ENCODE peak calls at places on chromosome X, in ten cellular contexts. N is PC-3, M is fibroblast of lung, Y is stomach, L is lower leg skin, V is H9, G is astrocyte of the spinal cord, F is K562, Q is suprapubic skin, H is IMR-90. I is an unnamed sample.

GRCh38 chrX:16512401-16512776 is 137.6 kb upstream of the S100G start:
- DNase-seq in N (no peak), M (no peak), Y (no peak), L (no peak), V (no peak), G (no peak), F (no peak), Q (no peak), H (no peak), I (no peak)

GRCh38 chrX:108299101-108299591 is 139.1 kb downstream of the COL4A6 start:
- DNase-seq in N (no peak), M (peak; percentile 55), Y (no peak), L (no peak), V (no peak), G (peak; percentile 43), F (no peak), Q (no peak), H (peak; percentile 46), I (no peak)

GRCh38 chrX:1386338-1387127 is 5.4 kb downstream of the SLC25A6 start:
- DNase-seq in N (no peak), M (no peak), Y (peak; percentile 19), L (peak; percentile 13), V (no peak), G (no peak), F (no peak), Q (no peak), H (no peak), I (no peak)

GRCh38 chrX:105975382-105975781 is 63.1 kb downstream of the SERPINA7 start:
- DNase-seq in N (peak; percentile 50), M (peak; percentile 21), Y (no peak), L (no peak), V (no peak), G (peak; percentile 14), F (no peak), Q (no peak), H (peak; percentile 1), I (no peak)

GRCh38 chrX:135327299-135327698 is 18.0 kb downstream of the ETDC start:
- DNase-seq in N (peak; percentile 73), M (peak; percentile 93), Y (no peak), L (no peak), V (no peak), G (peak; percentile 86), F (no peak), Q (no peak), H (peak; percentile 94), I (no peak)

GRCh38 chrX:38654302-38654701 is 93.0 kb downstream of the TSPAN7 start:
- DNase-seq in N (peak; percentile 58), M (peak; percentile 40), Y (no peak), L (no peak), V (no peak), G (peak; percentile 13), F (peak; percentile 27), Q (no peak), H (peak; percentile 14), I (no peak)

GRCh38 chrX:21408324-21408723 is 34.1 kb downstream of the CNKSR2 start:
- DNase-seq in N (no peak), M (peak; percentile 3), Y (no peak), L (no peak), V (no peak), G (peak; percentile 20), F (no peak), Q (no peak), H (no peak), I (no peak)

GRCh38 chrX:41027388-41027787 is 57.9 kb upstream of the USP9X start:
- DNase-seq in N (peak; percentile 54), M (peak; percentile 79), Y (no peak), L (peak; percentile 16), V (no peak), G (peak; percentile 55), F (no peak), Q (no peak), H (peak; percentile 76), I (no peak)

GRCh38 chrX:42678133-42678532 is 99.8 kb downstream of the PPP1R2C start:
- DNase-seq in N (peak; percentile 43), M (no peak), Y (peak; percentile 46), L (no peak), V (no peak), G (no peak), F (no peak), Q (no peak), H (no peak), I (no peak)

GRCh38 chrX:133670394-133670793 is 255.1 kb upstream of the GPC4 start:
- DNase-seq in N (peak; percentile 72), M (peak; percentile 63), Y (no peak), L (peak; percentile 14), V (no peak), G (peak; percentile 50), F (peak; percentile 37), Q (no peak), H (peak; percentile 31), I (no peak)

GRCh38 chrX:28586291-28586690 is 955 bp upstream of the IL1RAPL1 start:
- DNase-seq in N (peak; percentile 20), M (peak; percentile 61), Y (no peak), L (no peak), V (peak; percentile 70), G (peak; percentile 42), F (no peak), Q (no peak), H (peak; percentile 45), I (no peak)

GRCh38 chrX:134470013-134470412 is 10.0 kb downstream of the HPRT1 start:
- DNase-seq in N (no peak), M (no peak), Y (no peak), L (no peak), V (no peak), G (no peak), F (no peak), Q (no peak), H (no peak), I (no peak)

GRCh38 chrX:65667503-65668355 is at the start of gene MSN:
- DNase-seq in N (peak; percentile 66), M (peak; percentile 54), Y (peak; percentile 71), L (peak; percentile 62), V (peak; percentile 57), G (peak; percentile 48), F (peak; percentile 84), Q (peak; percentile 81), H (peak; percentile 35), I (no peak)
- TF ChIP-seq CTCF in N (peak; percentile 13), M (no peak), Y (no peak), L (no peak), V (peak; percentile 40), G (peak; percentile 30), F (no peak), Q (no peak), H (no peak), I (peak; percentile 14)

GRCh38 chrX:7192871-7193270 is 44.9 kb upstream of the PUDP start:
- DNase-seq in N (no peak), M (no peak), Y (no peak), L (no peak), V (no peak), G (no peak), F (no peak), Q (no peak), H (no peak), I (no peak)

GRCh38 chrX:7190157-7190556 is 42.2 kb upstream of the PUDP start:
- DNase-seq in N (peak; percentile 6), M (no peak), Y (no peak), L (no peak), V (no peak), G (no peak), F (no peak), Q (no peak), H (no peak), I (no peak)

GRCh38 chrX:7194606-7195005 is 46.7 kb upstream of the PUDP start:
- DNase-seq in N (no peak), M (no peak), Y (no peak), L (no peak), V (no peak), G (no peak), F (no peak), Q (no peak), H (no peak), I (no peak)

GRCh38 chrX:7191681-7192110 is 43.7 kb upstream of the PUDP start:
- DNase-seq in N (peak; percentile 21), M (no peak), Y (no peak), L (no peak), V (peak; percentile 69), G (no peak), F (no peak), Q (no peak), H (peak; percentile 5), I (no peak)
- TF ChIP-seq CTCF in N (peak; percentile 68), M (no peak), Y (no peak), L (no peak), V (peak; percentile 66), G (peak; percentile 18), F (peak; percentile 41), Q (no peak), H (peak; percentile 29), I (peak; percentile 26)

DNA sequence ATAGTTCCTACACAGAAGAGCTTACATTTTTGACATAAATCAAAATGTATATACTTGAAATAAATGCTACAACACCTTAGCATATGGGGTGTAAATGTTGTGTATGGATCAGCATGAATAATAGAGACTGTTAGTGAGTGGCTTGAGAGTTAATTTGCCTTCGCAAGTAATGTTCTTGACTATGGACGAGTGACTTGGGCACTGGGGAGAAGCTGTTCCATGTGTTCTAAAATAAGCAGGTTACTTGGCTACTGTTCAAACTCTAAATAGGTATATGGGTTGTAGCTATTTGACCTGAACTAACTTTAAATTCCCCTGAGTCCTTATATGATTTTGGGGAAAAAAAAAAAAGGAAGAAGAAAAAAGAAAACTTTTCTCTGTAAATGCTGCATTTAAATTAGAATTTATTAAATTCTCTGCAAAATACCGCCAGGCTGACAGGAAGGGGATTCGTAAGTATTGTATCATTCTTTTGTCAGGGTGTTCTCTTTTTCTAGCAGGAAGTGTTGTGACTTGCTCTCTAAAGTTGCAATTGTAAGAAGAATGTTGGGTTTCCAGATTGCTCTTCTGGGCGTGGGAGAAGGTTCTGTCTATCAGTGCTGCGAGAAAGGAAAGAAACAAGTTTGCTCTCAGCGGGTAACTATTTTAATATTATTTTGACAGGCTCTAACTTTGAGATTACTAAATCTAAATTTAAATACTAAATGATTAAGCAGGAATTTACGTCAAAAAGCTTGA is 32.2 kb downstream of the PLS3 start:
- DNase-seq in N (peak; percentile 63), M (peak; percentile 48), Y (no peak), L (no peak), V (no peak), G (peak; percentile 48), F (no peak), Q (no peak), H (peak; percentile 56), I (no peak)
- TF ChIP-seq CTCF in N (no peak), M (no peak), Y (no peak), L (no peak), V (no peak), G (no peak), F (no peak), Q (no peak), H (no peak), I (no peak)

DNA sequence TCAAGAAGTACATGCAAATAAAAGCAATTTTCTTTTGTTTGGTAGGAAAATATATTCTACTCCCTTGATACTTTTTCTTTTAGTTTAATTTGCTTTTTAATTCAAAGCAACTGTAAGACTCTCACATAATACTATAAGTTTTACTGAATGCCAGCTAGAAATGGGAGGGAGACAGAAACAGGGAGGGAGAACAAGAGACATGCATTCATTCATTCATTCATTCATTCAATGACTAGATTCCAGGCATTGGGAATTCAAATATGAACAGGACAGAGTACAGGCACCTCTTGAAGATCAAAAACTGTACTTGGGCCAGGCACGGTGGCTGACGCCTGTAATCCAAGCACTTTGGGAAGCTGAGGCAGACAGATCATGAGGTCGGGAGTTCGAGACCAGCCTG is 85.6 kb downstream of the THOC2 start:
- DNase-seq in N (no peak), M (no peak), Y (no peak), L (no peak), V (no peak), G (no peak), F (no peak), Q (no peak), H (no peak), I (no peak)
- TF ChIP-seq CTCF in N (no peak), M (no peak), Y (no peak), L (no peak), V (no peak), G (no peak), F (no peak), Q (no peak), H (no peak), I (no peak)

GRCh38 chrX:13747836-13748235 is 13.3 kb downstream of the OFD1 start:
- DNase-seq in N (peak; percentile 71), M (peak; percentile 81), Y (peak; percentile 40), L (no peak), V (no peak), G (peak; percentile 68), F (peak; percentile 10), Q (no peak), H (peak; percentile 76), I (no peak)
- TF ChIP-seq CTCF in N (peak; percentile 70), M (peak; percentile 51), Y (peak; percentile 38), L (no peak), V (peak; percentile 60), G (peak; percentile 67), F (peak; percentile 31), Q (no peak), H (peak; percentile 60), I (peak; percentile 38)